ENCODE peak calls at places on chromosomes 7 and 10, in four cellular contexts. One of them, this sample, is unnamed.
A peak's percentile ranks its signal among the peaks of the same experiment; 100 is the strongest.

GRCh38 chr7:21412953-21413352 is 14.9 kb upstream of the SP4 start:
- DNase-seq in K562: no peak
- DNase-seq in HL-60: no peak
- DNase-seq in GM12878: no peak
- DNase-seq in this sample: no peak

GRCh38 chr10:72832701-72833100 is 60.8 kb upstream of the OIT3 start:
- DNase-seq in K562: no peak
- DNase-seq in HL-60: no peak
- DNase-seq in GM12878: no peak
- DNase-seq in this sample: no peak

GRCh38 chr10:29157321-29157720 is 131.5 kb upstream of the LYZL1 start:
- DNase-seq in K562: no peak
- DNase-seq in HL-60: no peak
- DNase-seq in GM12878: no peak
- DNase-seq in this sample: no peak

GRCh38 chr7:97179454-97180104 is 62.1 kb downstream of the SDHAF3 start:
- DNase-seq in K562: peak; percentile 73
- DNase-seq in HL-60: peak; percentile 20
- DNase-seq in GM12878: peak; percentile 8
- DNase-seq in this sample: peak; percentile 27

GRCh38 chr7:79453266-79453557 is 255 bp downstream of the MAGI2 start:
- DNase-seq in K562: no peak
- DNase-seq in HL-60: no peak
- DNase-seq in GM12878: no peak
- DNase-seq in this sample: no peak

GRCh38 chr7:116689787-116690186 is 17.8 kb downstream of the MET start:
- DNase-seq in K562: no peak
- DNase-seq in HL-60: no peak
- DNase-seq in GM12878: no peak
- DNase-seq in this sample: no peak

GRCh38 chr7:5693529-5693928 is 87.9 kb downstream of the RNF216 start:
- DNase-seq in K562: no peak
- DNase-seq in HL-60: peak; percentile 55
- DNase-seq in GM12878: peak; percentile 89
- DNase-seq in this sample: no peak

GRCh38 chr7:40700653-40701475 is 566.1 kb downstream of the SUGCT start:
- DNase-seq in K562: no peak
- DNase-seq in HL-60: no peak
- DNase-seq in GM12878: no peak
- DNase-seq in this sample: no peak

GRCh38 chr10:128536259-128536658 is 410.0 kb upstream of the MKI67 start:
- DNase-seq in K562: no peak
- DNase-seq in HL-60: no peak
- DNase-seq in GM12878: no peak
- DNase-seq in this sample: no peak

GRCh38 chr10:123451607-123452245 is 214.4 kb upstream of the GPR26 start:
- DNase-seq in K562: peak; percentile 16
- DNase-seq in HL-60: no peak
- DNase-seq in GM12878: no peak
- DNase-seq in this sample: no peak

GRCh38 chr10:660980-661890 is 28.2 kb downstream of the DIP2C start:
- DNase-seq in K562: no peak
- DNase-seq in HL-60: no peak
- DNase-seq in GM12878: no peak
- DNase-seq in this sample: no peak

GRCh38 chr10:75532253-75532924 is 101.0 kb downstream of the LRMDA start:
- DNase-seq in K562: no peak
- DNase-seq in HL-60: no peak
- DNase-seq in GM12878: no peak
- DNase-seq in this sample: no peak

GRCh38 chr10:132882481-132882951 is 59.9 kb downstream of the CFAP46 start:
- DNase-seq in K562: no peak
- DNase-seq in HL-60: no peak
- DNase-seq in GM12878: no peak
- DNase-seq in this sample: no peak

GRCh38 chr10:59175538-59176240 is 754 bp upstream of the PHYHIPL start:
- DNase-seq in K562: no peak
- DNase-seq in HL-60: no peak
- DNase-seq in GM12878: no peak
- DNase-seq in this sample: no peak

GRCh38 chr10:59179027-59179426 is 2.6 kb downstream of the PHYHIPL start:
- DNase-seq in K562: no peak
- DNase-seq in HL-60: no peak
- DNase-seq in GM12878: no peak
- DNase-seq in this sample: no peak

GRCh38 chr10:59177031-59177861 is 803 bp downstream of the PHYHIPL start:
- DNase-seq in K562: no peak
- DNase-seq in HL-60: no peak
- DNase-seq in GM12878: no peak
- DNase-seq in this sample: no peak

GRCh38 chr10:59177862-59178235 is 1.4 kb downstream of the PHYHIPL start:
- DNase-seq in K562: no peak
- DNase-seq in HL-60: no peak
- DNase-seq in GM12878: no peak
- DNase-seq in this sample: no peak

GRCh38 chr10:59176241-59177030 is at the start of gene PHYHIPL:
- DNase-seq in K562: no peak
- DNase-seq in HL-60: no peak
- DNase-seq in GM12878: no peak
- DNase-seq in this sample: no peak
- TF ChIP-seq SPI1 in K562: no peak
- TF ChIP-seq SPI1 in HL-60: no peak
- TF ChIP-seq SPI1 in GM12878: no peak
- TF ChIP-seq SPI1 in this sample: no peak

GRCh38 chr10:58782876-58783859 is 270.5 kb downstream of the BICC1 start:
- DNase-seq in K562: no peak
- DNase-seq in HL-60: no peak
- DNase-seq in GM12878: no peak
- DNase-seq in this sample: no peak
- TF ChIP-seq POLR2AphosphoS5 in K562: no peak
- TF ChIP-seq POLR2AphosphoS5 in HL-60: no peak
- TF ChIP-seq POLR2AphosphoS5 in GM12878: no peak
- TF ChIP-seq POLR2AphosphoS5 in this sample: no peak

DNA sequence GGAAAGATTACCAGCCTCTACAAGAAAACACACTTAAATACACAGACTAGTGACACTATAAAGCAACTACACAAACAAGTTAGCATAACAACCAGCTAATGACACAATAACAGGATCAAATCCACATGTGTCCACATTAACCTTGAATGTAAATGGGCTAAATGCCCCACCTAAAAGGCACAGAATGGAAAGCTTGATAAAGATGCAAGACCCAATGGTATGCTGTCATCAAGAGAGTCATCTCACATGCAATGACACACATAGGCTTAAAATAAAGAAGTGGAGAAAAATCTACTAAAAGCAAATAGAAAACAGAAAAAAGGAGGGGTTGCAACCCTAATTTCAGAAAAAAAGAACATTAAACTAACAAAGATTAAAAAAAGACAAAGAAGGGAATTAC is 14.0 kb upstream of the GIMAP4 start:
- DNase-seq in K562: no peak
- DNase-seq in HL-60: no peak
- DNase-seq in GM12878: no peak
- DNase-seq in this sample: no peak
- TF ChIP-seq SPI1 in K562: no peak
- TF ChIP-seq SPI1 in HL-60: no peak
- TF ChIP-seq SPI1 in GM12878: no peak
- TF ChIP-seq SPI1 in this sample: no peak

DNA sequence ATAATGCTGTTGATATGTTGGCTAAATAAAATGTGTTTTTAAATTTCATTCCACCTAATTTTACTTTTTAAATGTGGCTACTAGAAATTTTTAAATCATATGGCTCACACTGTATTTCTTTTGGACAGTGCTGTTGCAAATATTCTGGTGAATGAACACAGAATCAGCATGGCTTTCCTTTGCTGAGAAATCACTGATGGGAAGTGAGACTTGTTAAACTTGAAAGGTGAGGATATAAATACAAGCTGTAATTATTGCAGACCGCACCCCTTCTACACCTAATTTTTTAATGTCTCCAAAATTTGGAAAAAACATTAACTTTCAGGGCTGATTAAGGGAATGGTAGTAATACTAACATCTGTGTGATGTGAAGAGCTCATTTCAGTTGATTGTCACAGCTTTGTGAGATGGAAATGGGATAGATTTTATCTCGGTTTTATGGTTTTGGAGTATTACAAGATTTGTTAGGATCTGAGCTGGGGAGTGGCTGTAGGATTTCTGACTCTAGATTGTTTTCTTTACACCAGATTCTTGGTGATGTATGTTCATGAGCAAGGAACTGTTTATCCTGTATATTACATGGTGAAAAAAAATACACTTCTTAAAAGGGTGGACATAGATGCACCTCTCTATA is 1.3 kb downstream of the MIOS start:
- DNase-seq in K562: no peak
- DNase-seq in HL-60: no peak
- DNase-seq in GM12878: no peak
- DNase-seq in this sample: no peak
- TF ChIP-seq POLR2AphosphoS5 in K562: no peak
- TF ChIP-seq POLR2AphosphoS5 in HL-60: no peak
- TF ChIP-seq POLR2AphosphoS5 in GM12878: no peak
- TF ChIP-seq POLR2AphosphoS5 in this sample: no peak

GRCh38 chr10:69631566-69631965 is 1.5 kb downstream of the FAM241B start:
- DNase-seq in K562: no peak
- DNase-seq in HL-60: no peak
- DNase-seq in GM12878: no peak
- DNase-seq in this sample: no peak

GRCh38 chr10:69630651-69631400 is 779 bp downstream of the FAM241B start:
- DNase-seq in K562: no peak
- DNase-seq in HL-60: no peak
- DNase-seq in GM12878: no peak
- DNase-seq in this sample: no peak

GRCh38 chr10:69629519-69629896 is 539 bp upstream of the FAM241B start:
- DNase-seq in K562: no peak
- DNase-seq in HL-60: no peak
- DNase-seq in GM12878: no peak
- DNase-seq in this sample: no peak

GRCh38 chr10:69628876-69629275 is 1.2 kb upstream of the FAM241B start:
- DNase-seq in K562: no peak
- DNase-seq in HL-60: no peak
- DNase-seq in GM12878: no peak
- DNase-seq in this sample: no peak

DNA sequence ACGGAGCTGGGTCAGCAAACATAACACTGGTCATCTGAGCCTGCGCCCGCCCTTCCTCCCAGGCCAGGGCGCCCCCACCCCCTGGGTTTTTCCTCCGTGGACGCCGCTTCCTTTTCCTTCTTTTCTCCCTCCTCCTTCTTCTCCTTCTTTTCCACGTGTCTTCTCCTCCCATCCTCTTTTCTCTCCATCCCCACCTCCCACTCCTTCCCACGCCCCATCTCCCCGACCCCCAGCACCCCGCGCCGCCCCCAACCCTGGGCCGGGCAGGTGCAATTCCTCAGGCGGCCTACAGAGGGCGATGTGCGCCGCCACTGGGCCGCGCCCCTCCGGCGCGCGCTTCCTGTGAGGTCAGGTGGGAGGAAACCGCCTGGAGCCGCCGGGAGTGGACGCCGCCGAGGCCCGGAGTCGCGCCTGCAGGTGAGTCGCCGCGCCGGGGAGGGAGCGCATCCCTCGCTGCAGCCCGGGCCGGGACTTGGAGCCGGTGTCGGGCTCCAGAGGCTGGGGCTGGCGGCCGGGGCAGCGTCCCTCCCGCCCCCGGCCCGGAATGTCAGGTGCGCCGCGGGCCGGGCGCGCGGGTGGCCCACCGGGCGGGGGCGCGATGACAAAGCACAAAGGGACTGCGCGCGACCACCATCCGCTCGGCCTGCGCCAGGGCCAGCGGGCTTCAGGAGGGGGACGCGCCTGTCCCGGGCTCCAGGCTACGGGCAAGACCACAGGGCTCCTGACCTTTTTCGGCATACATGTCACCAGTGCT is at the start of gene FAM241B:
- DNase-seq in K562: peak; percentile 96
- DNase-seq in HL-60: no peak
- DNase-seq in GM12878: no peak
- DNase-seq in this sample: peak; percentile 69
- TF ChIP-seq SPI1 in K562: peak; percentile 1
- TF ChIP-seq SPI1 in HL-60: no peak
- TF ChIP-seq SPI1 in GM12878: no peak
- TF ChIP-seq SPI1 in this sample: no peak

GRCh38 chr7:19079066-19079465 is 38.4 kb downstream of the TWIST1 start:
- DNase-seq in K562: no peak
- DNase-seq in HL-60: no peak
- DNase-seq in GM12878: no peak
- DNase-seq in this sample: no peak
- TF ChIP-seq POLR2AphosphoS5 in K562: no peak
- TF ChIP-seq POLR2AphosphoS5 in HL-60: no peak
- TF ChIP-seq POLR2AphosphoS5 in GM12878: no peak
- TF ChIP-seq POLR2AphosphoS5 in this sample: no peak

GRCh38 chr7:140369294-140369693 is 29.0 kb downstream of the SLC37A3 start:
- DNase-seq in K562: no peak
- DNase-seq in HL-60: no peak
- DNase-seq in GM12878: no peak
- DNase-seq in this sample: no peak

GRCh38 chr7:140367528-140367927 is 30.8 kb downstream of the SLC37A3 start:
- DNase-seq in K562: peak; percentile 5
- DNase-seq in HL-60: no peak
- DNase-seq in GM12878: no peak
- DNase-seq in this sample: no peak

GRCh38 chr7:140360697-140361229 is 37.6 kb downstream of the SLC37A3 start:
- DNase-seq in K562: no peak
- DNase-seq in HL-60: no peak
- DNase-seq in GM12878: no peak
- DNase-seq in this sample: no peak

DNA sequence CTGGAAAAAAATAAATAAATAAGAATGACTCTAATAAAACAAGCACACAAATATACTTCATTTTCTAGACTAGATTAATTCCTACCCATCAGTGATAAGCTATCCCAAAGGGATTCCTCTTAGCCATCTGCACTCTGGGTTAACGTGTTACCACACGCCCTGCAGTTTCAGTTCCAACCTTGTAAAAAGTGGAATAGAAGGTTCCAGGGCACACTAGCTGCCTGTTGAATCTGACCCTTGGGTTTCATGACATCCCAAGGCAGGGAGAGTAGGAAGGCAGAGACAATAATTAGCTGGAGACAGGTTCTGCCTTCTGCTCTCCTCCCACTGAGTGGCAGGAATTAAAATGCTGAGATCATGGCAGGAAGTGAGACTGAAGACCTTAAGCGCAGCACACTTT is 33.5 kb downstream of the SLC37A3 start:
- DNase-seq in K562: peak; percentile 14
- DNase-seq in HL-60: no peak
- DNase-seq in GM12878: no peak
- DNase-seq in this sample: no peak
- TF ChIP-seq SPI1 in K562: no peak
- TF ChIP-seq SPI1 in HL-60: no peak
- TF ChIP-seq SPI1 in GM12878: no peak
- TF ChIP-seq SPI1 in this sample: peak; percentile 28